ENCODE peak calls at places on chromosomes 12 and 14, in five cellular contexts. D is AG04449, F is mesothelial cell of epicardium, C is right lobe of liver, Y is PC-3. P is an unnamed sample.

GRCh38 chr14:44898547-44898946 is 63.2 kb downstream of the KLHL28 start:
- DNase-seq in Y (peak), F (no peak), D (no peak), C (no peak), P (no peak)

GRCh38 chr12:108765289-108765764 is 34.0 kb upstream of the CORO1C start:
- DNase-seq in Y (no peak), D (no peak), F (no peak), C (no peak), P (no peak)

GRCh38 chr12:100962086-100962712 is 167.6 kb downstream of the ANO4 start:
- DNase-seq in Y (no peak), C (no peak), D (no peak), F (no peak), P (no peak)

GRCh38 chr12:13288937-13289643 is 92.6 kb downstream of the EMP1 start:
- DNase-seq in C (peak), Y (no peak), D (no peak), F (no peak), P (no peak)

GRCh38 chr14:71629250-71629649 is 303.0 kb upstream of the RGS6 start:
- DNase-seq in D (no peak), Y (no peak), C (no peak), F (no peak), P (no peak)

GRCh38 chr12:54840293-54840692 is 14.0 kb upstream of the MUCL1 start:
- DNase-seq in D (no peak), C (no peak), Y (no peak), F (no peak), P (no peak)

GRCh38 chr14:29741909-29742401 is 185.7 kb downstream of the PRKD1 start:
- DNase-seq in Y (no peak), D (no peak), C (no peak), F (no peak), P (no peak)

GRCh38 chr14:70995671-70996070 is 88.4 kb downstream of the PCNX1 start:
- DNase-seq in Y (no peak), D (no peak), F (no peak), C (no peak), P (no peak)

GRCh38 chr12:93638095-93638494 is 39.1 kb upstream of the CRADD start:
- DNase-seq in Y (no peak), D (no peak), F (no peak), C (no peak), P (no peak)

GRCh38 chr14:88667555-88668273 is 104.9 kb downstream of the ZC3H14 start:
- DNase-seq in F (no peak), D (peak), C (peak), Y (peak), P (peak)

DNA sequence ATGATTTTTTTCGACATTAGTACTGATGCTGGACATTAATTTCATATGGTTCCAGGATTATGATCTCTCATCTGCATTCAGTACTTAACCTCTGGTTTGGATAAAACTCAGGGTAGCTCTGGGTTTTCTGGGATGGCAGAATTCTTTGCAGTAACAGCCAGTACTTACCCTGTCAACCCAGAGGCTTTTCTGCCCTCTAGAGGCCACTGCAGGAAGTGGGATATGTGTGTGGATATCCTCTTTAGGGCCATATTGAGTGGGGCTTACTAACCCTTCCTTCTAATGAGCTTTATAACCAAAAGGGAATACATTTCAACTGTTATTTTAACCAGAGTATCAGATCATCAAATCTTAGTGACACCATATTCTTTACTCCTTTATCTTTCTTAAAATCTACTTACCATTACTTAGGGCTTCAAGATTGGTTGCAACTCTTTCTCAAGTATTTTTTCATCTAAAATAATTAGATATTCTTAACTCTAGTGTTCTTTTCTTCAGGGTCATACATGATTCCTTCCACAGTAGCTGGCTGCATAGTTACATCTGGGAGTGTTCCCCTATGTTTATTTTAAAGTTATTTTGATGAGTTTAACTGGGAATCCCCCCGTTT is 488.0 kb upstream of the STXBP6 start:
- DNase-seq in Y (peak), C (peak), F (no peak), D (no peak), P (no peak)
- TF ChIP-seq CTCF in Y (peak), C (peak), F (peak), D (no peak), P (no peak)

GRCh38 chr12:4267904-4268548 is 5.5 kb upstream of the CCND2 start:
- DNase-seq in F (no peak), C (no peak), Y (no peak), D (no peak), P (no peak)

GRCh38 chr12:4270670-4271432 is 2.7 kb upstream of the CCND2 start:
- DNase-seq in C (no peak), F (no peak), D (no peak), Y (no peak), P (peak)

GRCh38 chr12:4270016-4270669 is 3.4 kb upstream of the CCND2 start:
- DNase-seq in C (no peak), Y (no peak), D (no peak), F (no peak), P (peak)

GRCh38 chr12:4268549-4269181 is 4.9 kb upstream of the CCND2 start:
- DNase-seq in Y (no peak), C (no peak), D (no peak), F (no peak), P (peak)

GRCh38 chr12:4269279-4269991 is 4.1 kb upstream of the CCND2 start:
- DNase-seq in Y (no peak), F (peak), C (peak), D (no peak), P (peak)
- TF ChIP-seq CTCF in Y (no peak), F (no peak), C (no peak), D (no peak), P (no peak)

DNA sequence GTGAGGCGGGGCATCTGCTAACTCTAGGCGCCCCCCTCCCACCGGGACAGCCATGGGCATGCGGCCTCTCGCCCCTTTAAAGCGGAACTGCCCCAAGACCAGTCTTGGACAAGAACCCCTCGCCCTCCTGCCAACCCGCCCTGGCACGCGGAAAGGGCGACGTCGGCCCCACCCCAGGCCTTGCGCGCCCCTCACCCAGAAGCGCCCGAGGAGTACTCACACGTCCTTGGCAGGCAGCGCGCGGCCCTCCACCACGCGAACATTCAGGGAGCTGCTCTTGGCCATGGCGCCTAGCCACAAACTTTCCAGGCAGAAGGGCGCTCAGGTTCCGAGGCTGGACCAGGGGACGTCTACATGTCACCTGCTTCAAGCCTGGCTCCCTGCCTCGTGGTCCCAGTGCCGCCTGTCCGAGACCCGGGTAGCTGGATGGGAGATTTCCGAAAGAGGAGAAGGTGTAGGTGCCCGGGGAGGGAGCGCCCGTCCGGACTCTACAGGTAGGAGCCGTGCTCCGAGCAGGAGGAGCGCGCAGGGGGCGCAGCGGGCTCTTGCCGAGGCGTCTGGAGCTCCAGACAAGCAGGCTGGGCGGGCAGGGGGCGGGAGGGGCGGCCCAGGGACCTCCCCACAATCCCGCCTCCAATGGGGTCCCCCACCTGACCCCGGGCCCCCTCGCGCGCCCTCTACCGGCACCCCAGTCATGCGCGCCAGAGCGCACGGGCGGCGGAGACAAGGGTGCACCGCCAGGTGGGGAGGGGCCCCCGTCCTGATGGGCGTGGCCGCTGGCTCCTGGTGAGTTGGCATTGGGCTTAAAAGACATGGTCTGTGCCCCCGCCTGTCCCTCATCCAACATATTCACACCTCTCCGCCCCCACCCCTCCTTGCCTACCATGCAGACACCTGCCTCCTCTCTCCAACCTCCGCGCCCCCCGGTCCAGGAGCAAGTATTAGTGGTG is at the start of gene RASAL1:
- DNase-seq in Y (peak), D (no peak), F (no peak), C (no peak), P (peak)
- TF ChIP-seq CTCF in Y (peak), D (peak), F (peak), C (peak), P (no peak)

DNA sequence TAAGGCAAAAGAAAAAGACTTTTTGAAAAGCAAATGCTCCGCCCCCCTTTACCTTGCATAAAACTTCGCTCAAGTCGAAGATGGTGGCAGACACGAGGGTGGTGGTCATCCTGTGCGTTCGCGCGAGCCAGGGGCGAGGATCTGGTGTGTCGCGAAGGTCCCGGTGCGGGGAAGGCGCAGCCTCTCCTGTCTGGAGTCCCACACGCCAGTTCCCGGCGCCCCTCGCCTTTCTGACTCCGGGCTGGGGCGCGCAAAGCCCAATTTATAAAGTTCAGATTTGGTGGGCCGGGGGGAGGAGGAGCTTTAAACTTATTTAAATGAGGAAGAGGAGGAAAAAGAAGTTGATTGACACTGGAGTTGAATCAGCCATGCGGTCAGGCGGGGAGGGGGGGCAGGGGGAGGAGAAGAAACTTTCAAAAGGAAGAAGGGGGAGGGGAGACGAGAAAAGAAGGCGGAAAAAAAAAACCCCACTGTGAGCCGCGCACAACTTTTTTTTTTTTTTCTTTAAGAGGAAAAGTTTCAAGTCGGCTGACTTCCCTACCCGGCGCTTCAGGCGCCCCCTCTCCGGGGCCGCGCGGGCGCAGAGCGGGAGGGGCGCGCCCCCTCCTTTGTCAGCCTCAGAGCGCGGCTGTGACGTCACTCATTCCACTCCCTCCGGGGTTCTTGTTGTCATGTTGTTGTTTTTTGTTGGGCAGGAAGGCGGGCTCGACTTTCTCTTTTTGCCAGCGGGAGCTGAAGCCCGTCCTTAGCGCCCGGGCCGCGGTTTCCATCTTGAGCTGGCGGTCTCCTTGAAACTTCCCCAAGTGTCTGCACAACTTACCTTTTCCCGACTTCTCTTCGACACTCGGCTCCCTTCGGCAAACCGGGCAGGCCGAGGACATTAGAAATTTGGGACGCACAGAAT is at the start of gene ZFP36L1:
- DNase-seq in Y (peak), F (peak), D (peak), C (peak), P (peak)
- TF ChIP-seq CTCF in Y (no peak), F (no peak), D (no peak), C (no peak), P (no peak)

GRCh38 chr12:65881965-65882413 is 57.7 kb downstream of the HMGA2 start:
- DNase-seq in C (peak), F (no peak), Y (no peak), D (no peak), P (no peak)
- TF ChIP-seq CTCF in C (no peak), F (no peak), Y (no peak), D (no peak), P (no peak)

GRCh38 chr14:106460916-106461315 is 934.5 kb downstream of the TMEM121 start:
- DNase-seq in F (no peak), D (no peak), C (no peak), Y (no peak), P (no peak)

GRCh38 chr14:106455026-106455425 is 928.6 kb downstream of the TMEM121 start:
- DNase-seq in C (no peak), D (no peak), F (no peak), Y (no peak), P (no peak)

GRCh38 chr14:106459971-106460730 is 933.8 kb downstream of the TMEM121 start:
- DNase-seq in D (no peak), C (no peak), Y (no peak), F (no peak), P (peak)
- TF ChIP-seq CTCF in D (no peak), C (no peak), Y (no peak), F (peak), P (no peak)